ENCODE peak calls at places on chromosomes 12 and 14, in ten cellular contexts. One of them, this sample, is unnamed.

GRCh38 chr12:9925746-9926393 is 6.3 kb downstream of the CLEC2A start:
- DNase-seq in cardiac fibroblast: peak
- DNase-seq in MCF 10A: peak
- DNase-seq in psoas muscle: no peak
- DNase-seq in fibroblast of mammary gland: peak
- DNase-seq in cardiac muscle cell: peak
- DNase-seq in HFFc6: peak
- DNase-seq in pancreas: no peak
- DNase-seq in adrenal gland: peak
- DNase-seq in GM12865: peak
- DNase-seq in this sample: peak

GRCh38 chr14:61528591-61529021 is 166.7 kb upstream of the HIF1A start:
- DNase-seq in adrenal gland: no peak
- DNase-seq in cardiac muscle cell: no peak
- DNase-seq in cardiac fibroblast: peak
- DNase-seq in HFFc6: peak
- DNase-seq in fibroblast of mammary gland: peak
- DNase-seq in psoas muscle: no peak
- DNase-seq in MCF 10A: peak
- DNase-seq in GM12865: peak
- DNase-seq in pancreas: no peak
- DNase-seq in this sample: no peak

GRCh38 chr12:124422570-124423523 is 128.0 kb downstream of the RFLNA start:
- DNase-seq in GM12865: no peak
- DNase-seq in adrenal gland: peak
- DNase-seq in HFFc6: peak
- DNase-seq in fibroblast of mammary gland: peak
- DNase-seq in MCF 10A: peak
- DNase-seq in psoas muscle: peak
- DNase-seq in cardiac fibroblast: peak
- DNase-seq in pancreas: peak
- DNase-seq in cardiac muscle cell: no peak
- DNase-seq in this sample: peak

GRCh38 chr12:109053382-109054123 is 1.2 kb downstream of the USP30 start:
- DNase-seq in GM12865: peak
- DNase-seq in pancreas: peak
- DNase-seq in psoas muscle: no peak
- DNase-seq in MCF 10A: peak
- DNase-seq in cardiac muscle cell: peak
- DNase-seq in HFFc6: no peak
- DNase-seq in fibroblast of mammary gland: peak
- DNase-seq in cardiac fibroblast: peak
- DNase-seq in adrenal gland: peak
- DNase-seq in this sample: peak

GRCh38 chr12:16599081-16599480 is 6.9 kb downstream of the LMO3 start:
- DNase-seq in fibroblast of mammary gland: no peak
- DNase-seq in adrenal gland: no peak
- DNase-seq in GM12865: no peak
- DNase-seq in MCF 10A: no peak
- DNase-seq in HFFc6: no peak
- DNase-seq in pancreas: peak
- DNase-seq in cardiac muscle cell: no peak
- DNase-seq in cardiac fibroblast: no peak
- DNase-seq in psoas muscle: no peak
- DNase-seq in this sample: no peak

GRCh38 chr12:25005376-25005775 is 56.5 kb upstream of the BCAT1 start:
- DNase-seq in psoas muscle: no peak
- DNase-seq in cardiac muscle cell: no peak
- DNase-seq in fibroblast of mammary gland: no peak
- DNase-seq in adrenal gland: no peak
- DNase-seq in GM12865: peak
- DNase-seq in HFFc6: no peak
- DNase-seq in MCF 10A: no peak
- DNase-seq in cardiac fibroblast: no peak
- DNase-seq in pancreas: no peak
- DNase-seq in this sample: no peak

GRCh38 chr12:26044007-26044394 is 80.8 kb downstream of the BHLHE41 start:
- DNase-seq in psoas muscle: no peak
- DNase-seq in GM12865: no peak
- DNase-seq in fibroblast of mammary gland: peak
- DNase-seq in MCF 10A: no peak
- DNase-seq in HFFc6: no peak
- DNase-seq in cardiac muscle cell: no peak
- DNase-seq in pancreas: no peak
- DNase-seq in adrenal gland: no peak
- DNase-seq in cardiac fibroblast: no peak
- DNase-seq in this sample: no peak

GRCh38 chr12:65675141-65675621 is 149.1 kb upstream of the HMGA2 start:
- DNase-seq in psoas muscle: no peak
- DNase-seq in MCF 10A: no peak
- DNase-seq in pancreas: no peak
- DNase-seq in adrenal gland: no peak
- DNase-seq in HFFc6: no peak
- DNase-seq in cardiac muscle cell: no peak
- DNase-seq in GM12865: peak
- DNase-seq in fibroblast of mammary gland: no peak
- DNase-seq in cardiac fibroblast: peak
- DNase-seq in this sample: no peak

GRCh38 chr14:106691601-106692291 is 1165.4 kb downstream of the TMEM121 start:
- DNase-seq in GM12865: peak
- DNase-seq in HFFc6: no peak
- DNase-seq in psoas muscle: peak
- DNase-seq in MCF 10A: no peak
- DNase-seq in cardiac muscle cell: no peak
- DNase-seq in pancreas: no peak
- DNase-seq in fibroblast of mammary gland: no peak
- DNase-seq in adrenal gland: peak
- DNase-seq in cardiac fibroblast: peak
- DNase-seq in this sample: peak

GRCh38 chr12:111274820-111275219 is 94.1 kb downstream of the PHETA1 start:
- DNase-seq in cardiac fibroblast: peak
- DNase-seq in pancreas: no peak
- DNase-seq in psoas muscle: no peak
- DNase-seq in fibroblast of mammary gland: peak
- DNase-seq in GM12865: no peak
- DNase-seq in MCF 10A: peak
- DNase-seq in adrenal gland: no peak
- DNase-seq in cardiac muscle cell: no peak
- DNase-seq in HFFc6: no peak
- DNase-seq in this sample: no peak
- TF ChIP-seq CTCF in cardiac fibroblast: peak
- TF ChIP-seq CTCF in pancreas: no peak
- TF ChIP-seq CTCF in psoas muscle: no peak
- TF ChIP-seq CTCF in fibroblast of mammary gland: peak
- TF ChIP-seq CTCF in GM12865: peak
- TF ChIP-seq CTCF in MCF 10A: peak
- TF ChIP-seq CTCF in adrenal gland: peak
- TF ChIP-seq CTCF in cardiac muscle cell: peak
- TF ChIP-seq CTCF in HFFc6: peak
- TF ChIP-seq CTCF in this sample: peak

GRCh38 chr12:130818381-130819247 is 20.4 kb downstream of the STX2 start:
- DNase-seq in pancreas: peak
- DNase-seq in psoas muscle: peak
- DNase-seq in adrenal gland: peak
- DNase-seq in HFFc6: no peak
- DNase-seq in fibroblast of mammary gland: peak
- DNase-seq in cardiac muscle cell: peak
- DNase-seq in MCF 10A: peak
- DNase-seq in cardiac fibroblast: peak
- DNase-seq in GM12865: peak
- DNase-seq in this sample: peak

GRCh38 chr12:130819681-130820080 is 19.4 kb downstream of the STX2 start:
- DNase-seq in MCF 10A: no peak
- DNase-seq in GM12865: no peak
- DNase-seq in HFFc6: no peak
- DNase-seq in fibroblast of mammary gland: no peak
- DNase-seq in pancreas: no peak
- DNase-seq in cardiac fibroblast: no peak
- DNase-seq in cardiac muscle cell: no peak
- DNase-seq in adrenal gland: no peak
- DNase-seq in psoas muscle: no peak
- DNase-seq in this sample: no peak

GRCh38 chr12:130816055-130816454 is 23.0 kb downstream of the STX2 start:
- DNase-seq in GM12865: peak
- DNase-seq in adrenal gland: no peak
- DNase-seq in MCF 10A: no peak
- DNase-seq in fibroblast of mammary gland: no peak
- DNase-seq in cardiac fibroblast: no peak
- DNase-seq in HFFc6: no peak
- DNase-seq in pancreas: no peak
- DNase-seq in cardiac muscle cell: peak
- DNase-seq in psoas muscle: no peak
- DNase-seq in this sample: no peak

GRCh38 chr12:130817804-130818203 is 21.2 kb downstream of the STX2 start:
- DNase-seq in cardiac muscle cell: no peak
- DNase-seq in HFFc6: no peak
- DNase-seq in psoas muscle: no peak
- DNase-seq in cardiac fibroblast: no peak
- DNase-seq in GM12865: no peak
- DNase-seq in fibroblast of mammary gland: no peak
- DNase-seq in adrenal gland: no peak
- DNase-seq in MCF 10A: no peak
- DNase-seq in pancreas: no peak
- DNase-seq in this sample: no peak

DNA sequence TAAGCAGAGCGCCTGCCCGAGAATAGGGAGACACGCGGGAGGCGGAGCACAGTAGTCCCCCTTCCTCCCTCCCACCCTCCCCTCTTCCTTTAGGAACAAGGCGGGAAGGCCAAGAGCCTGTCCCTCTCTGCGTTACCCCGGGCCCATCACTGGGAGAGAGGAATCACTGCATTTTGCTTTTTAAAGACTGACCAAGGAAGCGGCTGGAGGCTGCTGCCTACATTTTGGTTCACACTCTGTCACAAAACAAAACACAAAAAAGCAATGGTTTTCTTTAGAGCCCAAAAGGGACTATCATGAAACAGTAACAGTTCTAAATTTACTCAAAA is 19.8 kb downstream of the STX2 start:
- DNase-seq in fibroblast of mammary gland: no peak
- DNase-seq in HFFc6: no peak
- DNase-seq in pancreas: no peak
- DNase-seq in psoas muscle: no peak
- DNase-seq in cardiac muscle cell: no peak
- DNase-seq in MCF 10A: no peak
- DNase-seq in cardiac fibroblast: no peak
- DNase-seq in adrenal gland: no peak
- DNase-seq in GM12865: no peak
- DNase-seq in this sample: no peak
- TF ChIP-seq CTCF in fibroblast of mammary gland: no peak
- TF ChIP-seq CTCF in HFFc6: peak
- TF ChIP-seq CTCF in pancreas: no peak
- TF ChIP-seq CTCF in psoas muscle: no peak
- TF ChIP-seq CTCF in cardiac muscle cell: no peak
- TF ChIP-seq CTCF in MCF 10A: peak
- TF ChIP-seq CTCF in cardiac fibroblast: no peak
- TF ChIP-seq CTCF in adrenal gland: no peak
- TF ChIP-seq CTCF in GM12865: no peak
- TF ChIP-seq CTCF in this sample: no peak

GRCh38 chr14:71198681-71199080 is 291.4 kb downstream of the PCNX1 start:
- DNase-seq in pancreas: no peak
- DNase-seq in HFFc6: no peak
- DNase-seq in cardiac fibroblast: no peak
- DNase-seq in psoas muscle: no peak
- DNase-seq in fibroblast of mammary gland: no peak
- DNase-seq in adrenal gland: no peak
- DNase-seq in cardiac muscle cell: no peak
- DNase-seq in GM12865: no peak
- DNase-seq in MCF 10A: no peak
- DNase-seq in this sample: no peak
- TF ChIP-seq CTCF in pancreas: no peak
- TF ChIP-seq CTCF in HFFc6: no peak
- TF ChIP-seq CTCF in cardiac fibroblast: no peak
- TF ChIP-seq CTCF in psoas muscle: no peak
- TF ChIP-seq CTCF in fibroblast of mammary gland: no peak
- TF ChIP-seq CTCF in adrenal gland: no peak
- TF ChIP-seq CTCF in cardiac muscle cell: no peak
- TF ChIP-seq CTCF in GM12865: no peak
- TF ChIP-seq CTCF in MCF 10A: no peak
- TF ChIP-seq CTCF in this sample: no peak

GRCh38 chr12:47407730-47408129 is 298.1 kb downstream of the RPAP3 start:
- DNase-seq in pancreas: no peak
- DNase-seq in cardiac muscle cell: no peak
- DNase-seq in psoas muscle: no peak
- DNase-seq in cardiac fibroblast: no peak
- DNase-seq in fibroblast of mammary gland: no peak
- DNase-seq in HFFc6: no peak
- DNase-seq in GM12865: no peak
- DNase-seq in MCF 10A: no peak
- DNase-seq in adrenal gland: no peak
- DNase-seq in this sample: no peak

GRCh38 chr12:47410383-47410782 is 295.4 kb downstream of the RPAP3 start:
- DNase-seq in HFFc6: no peak
- DNase-seq in psoas muscle: no peak
- DNase-seq in cardiac fibroblast: no peak
- DNase-seq in pancreas: no peak
- DNase-seq in fibroblast of mammary gland: no peak
- DNase-seq in cardiac muscle cell: no peak
- DNase-seq in MCF 10A: no peak
- DNase-seq in GM12865: no peak
- DNase-seq in adrenal gland: no peak
- DNase-seq in this sample: no peak

GRCh38 chr12:47409310-47409709 is 296.5 kb downstream of the RPAP3 start:
- DNase-seq in MCF 10A: no peak
- DNase-seq in GM12865: no peak
- DNase-seq in HFFc6: no peak
- DNase-seq in cardiac muscle cell: no peak
- DNase-seq in fibroblast of mammary gland: no peak
- DNase-seq in cardiac fibroblast: no peak
- DNase-seq in adrenal gland: no peak
- DNase-seq in pancreas: no peak
- DNase-seq in psoas muscle: no peak
- DNase-seq in this sample: no peak

GRCh38 chr12:47410862-47411261 is 295.0 kb downstream of the RPAP3 start:
- DNase-seq in pancreas: no peak
- DNase-seq in HFFc6: no peak
- DNase-seq in adrenal gland: no peak
- DNase-seq in MCF 10A: no peak
- DNase-seq in cardiac muscle cell: no peak
- DNase-seq in fibroblast of mammary gland: no peak
- DNase-seq in GM12865: no peak
- DNase-seq in cardiac fibroblast: no peak
- DNase-seq in psoas muscle: no peak
- DNase-seq in this sample: no peak

DNA sequence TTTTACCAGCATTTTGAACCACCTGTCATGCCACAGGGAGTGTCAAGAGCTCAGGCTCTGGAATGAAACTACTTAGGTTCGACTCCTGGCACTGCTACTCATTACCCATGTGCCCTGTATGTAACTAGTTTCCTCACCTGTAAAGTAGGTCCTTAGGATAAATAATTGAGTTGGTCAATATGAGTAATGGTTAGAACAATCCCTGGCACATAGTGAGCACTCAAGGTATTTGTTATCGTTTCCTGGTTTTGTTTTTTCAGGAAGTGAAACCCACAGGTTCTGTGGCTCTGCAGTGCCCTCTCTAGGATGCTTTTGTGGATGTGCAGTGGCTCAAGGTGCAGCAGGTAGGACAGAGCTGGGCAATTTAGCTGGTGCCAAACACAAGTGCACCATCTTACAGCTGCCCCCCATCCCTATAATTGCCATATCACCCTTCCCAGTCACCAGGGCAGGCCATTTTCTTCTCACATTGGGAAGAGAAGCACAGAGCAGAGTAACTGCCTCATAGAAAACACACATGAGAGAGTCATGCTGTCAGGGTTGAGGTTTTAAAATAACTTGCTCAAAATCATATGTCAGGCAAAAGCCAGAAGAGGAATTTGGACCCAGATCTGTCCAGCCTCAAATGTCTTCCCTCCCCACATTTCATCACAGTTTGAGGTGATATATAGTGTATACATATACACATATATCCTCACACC is 297.5 kb downstream of the RPAP3 start:
- DNase-seq in MCF 10A: peak
- DNase-seq in cardiac fibroblast: peak
- DNase-seq in fibroblast of mammary gland: no peak
- DNase-seq in GM12865: peak
- DNase-seq in pancreas: no peak
- DNase-seq in HFFc6: no peak
- DNase-seq in psoas muscle: no peak
- DNase-seq in cardiac muscle cell: no peak
- DNase-seq in adrenal gland: peak
- DNase-seq in this sample: no peak
- TF ChIP-seq CTCF in MCF 10A: peak
- TF ChIP-seq CTCF in cardiac fibroblast: peak
- TF ChIP-seq CTCF in fibroblast of mammary gland: no peak
- TF ChIP-seq CTCF in GM12865: peak
- TF ChIP-seq CTCF in pancreas: no peak
- TF ChIP-seq CTCF in HFFc6: no peak
- TF ChIP-seq CTCF in psoas muscle: no peak
- TF ChIP-seq CTCF in cardiac muscle cell: no peak
- TF ChIP-seq CTCF in adrenal gland: peak
- TF ChIP-seq CTCF in this sample: peak